ENCODE peak calls at places on chromosomes 7 and 10, in six cellular contexts. One of them, this sample, is unnamed.

GRCh38 chr7:76300210-76300731 is 2.2 kb upstream of the HSPB1 start:
- DNase-seq in HEK293T: no peak
- DNase-seq in lower lobe of right lung: no peak
- DNase-seq in hepatic stellate cell: no peak
- DNase-seq in Right ventricle myocardium inferior: no peak
- DNase-seq in ACHN: peak
- DNase-seq in this sample: no peak

GRCh38 chr10:119834188-119834587 is 38.5 kb downstream of the MCMBP start:
- DNase-seq in HEK293T: no peak
- DNase-seq in lower lobe of right lung: no peak
- DNase-seq in hepatic stellate cell: no peak
- DNase-seq in Right ventricle myocardium inferior: no peak
- DNase-seq in ACHN: no peak
- DNase-seq in this sample: no peak

GRCh38 chr10:70903262-70903921 is 15.0 kb upstream of the PCBD1 start:
- DNase-seq in HEK293T: peak
- DNase-seq in lower lobe of right lung: no peak
- DNase-seq in hepatic stellate cell: peak
- DNase-seq in Right ventricle myocardium inferior: no peak
- DNase-seq in ACHN: peak
- DNase-seq in this sample: peak

GRCh38 chr7:149742075-149742701 is 31.2 kb downstream of the ZNF467 start:
- DNase-seq in HEK293T: peak
- DNase-seq in lower lobe of right lung: peak
- DNase-seq in hepatic stellate cell: peak
- DNase-seq in Right ventricle myocardium inferior: peak
- DNase-seq in ACHN: peak
- DNase-seq in this sample: peak

GRCh38 chr7:132065193-132065972 is 509.0 kb upstream of the PODXL start:
- DNase-seq in HEK293T: no peak
- DNase-seq in lower lobe of right lung: no peak
- DNase-seq in hepatic stellate cell: peak
- DNase-seq in Right ventricle myocardium inferior: no peak
- DNase-seq in ACHN: peak
- DNase-seq in this sample: peak

GRCh38 chr10:44674536-44674935 is 236.6 kb upstream of the TMEM72 start:
- DNase-seq in HEK293T: no peak
- DNase-seq in lower lobe of right lung: no peak
- DNase-seq in hepatic stellate cell: no peak
- DNase-seq in Right ventricle myocardium inferior: no peak
- DNase-seq in ACHN: no peak
- DNase-seq in this sample: no peak

GRCh38 chr10:89632824-89633223 is 12.2 kb downstream of the PANK1 start:
- DNase-seq in HEK293T: no peak
- DNase-seq in lower lobe of right lung: no peak
- DNase-seq in hepatic stellate cell: no peak
- DNase-seq in Right ventricle myocardium inferior: no peak
- DNase-seq in ACHN: peak
- DNase-seq in this sample: no peak

GRCh38 chr10:33655921-33656320 is 321.5 kb upstream of the NRP1 start:
- DNase-seq in HEK293T: no peak
- DNase-seq in lower lobe of right lung: no peak
- DNase-seq in hepatic stellate cell: no peak
- DNase-seq in Right ventricle myocardium inferior: no peak
- DNase-seq in ACHN: no peak
- DNase-seq in this sample: no peak

GRCh38 chr7:124057872-124058271 is 25.0 kb upstream of the TMEM229A start:
- DNase-seq in HEK293T: no peak
- DNase-seq in lower lobe of right lung: no peak
- DNase-seq in hepatic stellate cell: no peak
- DNase-seq in Right ventricle myocardium inferior: no peak
- DNase-seq in ACHN: no peak
- DNase-seq in this sample: no peak